ENCODE peak calls at places on chromosomes 5 and 9, in four cellular contexts. E is WTC11, X is GM12878, A is HepG2. R is an unnamed sample.

GRCh38 chr9:131738838-131739191 is 1.1 kb downstream of the RAPGEF1 start:
- DNase-seq in E (peak), X (no peak), A (no peak), R (no peak)

GRCh38 chr5:179732918-179733763 is 519 bp downstream of the MAML1 start:
- DNase-seq in E (peak), X (no peak), A (no peak), R (peak)

GRCh38 chr5:58505502-58505901 is 14.3 kb downstream of the GAPT start:
- DNase-seq in E (no peak), X (no peak), A (no peak), R (no peak)

GRCh38 chr5:126526493-126526892 is 68.5 kb downstream of the ALDH7A1 start:
- DNase-seq in E (no peak), X (no peak), A (no peak), R (no peak)

GRCh38 chr9:93094294-93095204 is 1.5 kb upstream of the CARD19 start:
- DNase-seq in E (no peak), X (no peak), A (no peak), R (no peak)

GRCh38 chr9:131017067-131017466 is 8.1 kb downstream of the LAMC3 start:
- DNase-seq in E (peak), X (no peak), A (no peak), R (peak)

GRCh38 chr9:76333319-76333880 is 60.8 kb downstream of the RFK start:
- DNase-seq in E (no peak), X (no peak), A (no peak), R (no peak)

GRCh38 chr9:137428841-137429545 is 5.8 kb downstream of the NOXA1 start:
- DNase-seq in E (no peak), X (no peak), A (no peak), R (no peak)

GRCh38 chr9:133738039-133738805 is at the start of gene SARDH:
- DNase-seq in E (peak), X (no peak), A (peak), R (peak)

GRCh38 chr9:134399435-134400056 is 73.3 kb downstream of the RXRA start:
- DNase-seq in E (no peak), X (no peak), A (no peak), R (peak)

GRCh38 chr9:87673446-87674109 is 52.3 kb upstream of the CTSL start:
- DNase-seq in E (no peak), X (no peak), A (no peak), R (no peak)

GRCh38 chr5:141778683-141779082 is 96.7 kb upstream of the ARAP3 start:
- DNase-seq in E (no peak), X (no peak), A (no peak), R (no peak)

DNA sequence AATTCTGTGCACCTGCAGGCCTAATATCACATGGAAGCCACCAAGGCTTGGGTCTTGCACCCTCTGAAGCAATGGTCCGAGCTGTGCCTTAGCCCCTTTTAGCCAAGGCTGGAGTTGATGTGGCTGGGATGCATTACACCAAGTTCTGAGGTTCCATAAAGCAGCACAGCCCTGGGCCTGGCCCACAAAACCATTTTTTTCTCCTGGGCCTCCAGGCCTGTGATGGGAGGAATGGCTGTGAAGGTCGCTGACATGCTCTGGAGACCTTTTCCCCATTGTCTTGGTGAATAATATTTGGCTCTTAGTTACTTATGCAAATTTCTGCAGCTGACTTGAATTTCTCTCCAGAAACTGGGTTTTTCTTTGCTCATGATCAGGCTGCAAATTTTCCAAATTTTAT is 167.3 kb downstream of the HTR1A start:
- DNase-seq in E (no peak), X (no peak), A (no peak), R (no peak)
- TF ChIP-seq CREM in E (no peak), X (no peak), A (no peak), R (no peak)

GRCh38 chr9:2142212-2142611 is 127.1 kb downstream of the SMARCA2 start:
- DNase-seq in E (no peak), X (no peak), A (no peak), R (no peak)

GRCh38 chr9:2145746-2146145 is 130.6 kb downstream of the SMARCA2 start:
- DNase-seq in E (no peak), X (no peak), A (no peak), R (no peak)

GRCh38 chr9:2140600-2141223 is 125.6 kb downstream of the SMARCA2 start:
- DNase-seq in E (no peak), X (no peak), A (no peak), R (no peak)

GRCh38 chr9:2150338-2150737 is 135.2 kb downstream of the SMARCA2 start:
- DNase-seq in E (no peak), X (no peak), A (no peak), R (no peak)

DNA sequence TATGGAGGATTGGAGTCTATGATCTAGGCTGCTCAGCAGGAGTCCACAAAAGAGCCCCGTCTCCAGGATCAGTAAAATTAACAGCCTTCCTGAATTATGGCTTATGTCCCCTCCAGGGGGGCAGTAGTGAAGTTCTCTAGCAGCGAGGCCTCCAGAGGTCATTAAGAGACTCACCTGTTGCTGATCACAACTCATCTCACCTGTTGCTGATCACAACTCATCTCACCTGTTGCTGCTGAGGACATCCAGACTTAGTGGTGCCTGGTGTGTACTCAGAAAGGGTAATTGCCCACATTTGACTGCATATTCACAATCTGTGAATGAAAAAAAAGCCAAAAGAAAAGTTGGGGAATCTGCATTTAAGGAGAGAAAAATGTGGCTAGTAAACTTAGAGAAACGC is 129.5 kb downstream of the SMARCA2 start:
- DNase-seq in E (no peak), X (no peak), A (no peak), R (no peak)
- TF ChIP-seq CREM in E (no peak), X (no peak), A (no peak), R (no peak)

DNA sequence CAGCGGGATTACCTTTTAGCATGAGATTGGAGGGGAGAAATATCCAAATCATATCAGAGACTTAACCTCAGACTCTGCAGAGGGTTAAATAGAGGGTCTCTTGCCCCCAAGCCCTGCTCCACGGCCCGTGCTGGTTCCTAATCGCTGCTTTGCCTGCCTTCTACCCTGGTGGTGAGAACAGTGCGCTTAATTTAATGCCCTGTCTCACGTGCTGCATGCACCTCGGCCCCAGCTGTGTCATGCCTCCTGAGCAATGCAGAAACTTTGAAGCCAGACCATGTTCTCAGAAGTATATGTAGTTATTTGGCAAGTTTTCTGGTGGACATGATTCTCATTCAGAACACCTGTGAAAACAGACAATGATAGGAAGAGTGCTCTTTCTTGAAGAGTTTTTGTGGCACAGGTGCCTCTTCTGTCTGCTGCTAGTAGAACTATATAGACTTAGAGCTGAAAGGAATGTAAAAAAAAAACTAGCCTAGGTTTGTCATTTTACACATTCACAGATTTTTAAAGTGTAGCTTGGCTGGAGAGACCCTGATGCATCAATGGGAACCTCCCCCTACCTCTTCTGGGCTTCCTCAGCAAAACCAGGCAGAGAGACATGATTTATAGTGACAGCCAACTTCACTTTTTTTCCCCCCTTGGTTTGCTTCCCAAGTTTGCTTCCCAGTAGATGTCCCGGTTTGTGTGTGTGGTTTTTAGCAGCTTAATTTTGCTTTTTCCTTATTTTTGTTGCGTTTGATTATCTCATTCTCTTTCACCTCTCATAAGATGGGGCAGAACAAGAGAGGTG is 1.6 kb downstream of the OTULIN start:
- DNase-seq in E (no peak), X (no peak), A (peak), R (no peak)
- TF ChIP-seq CREM in E (no peak), X (no peak), A (no peak), R (no peak)

DNA sequence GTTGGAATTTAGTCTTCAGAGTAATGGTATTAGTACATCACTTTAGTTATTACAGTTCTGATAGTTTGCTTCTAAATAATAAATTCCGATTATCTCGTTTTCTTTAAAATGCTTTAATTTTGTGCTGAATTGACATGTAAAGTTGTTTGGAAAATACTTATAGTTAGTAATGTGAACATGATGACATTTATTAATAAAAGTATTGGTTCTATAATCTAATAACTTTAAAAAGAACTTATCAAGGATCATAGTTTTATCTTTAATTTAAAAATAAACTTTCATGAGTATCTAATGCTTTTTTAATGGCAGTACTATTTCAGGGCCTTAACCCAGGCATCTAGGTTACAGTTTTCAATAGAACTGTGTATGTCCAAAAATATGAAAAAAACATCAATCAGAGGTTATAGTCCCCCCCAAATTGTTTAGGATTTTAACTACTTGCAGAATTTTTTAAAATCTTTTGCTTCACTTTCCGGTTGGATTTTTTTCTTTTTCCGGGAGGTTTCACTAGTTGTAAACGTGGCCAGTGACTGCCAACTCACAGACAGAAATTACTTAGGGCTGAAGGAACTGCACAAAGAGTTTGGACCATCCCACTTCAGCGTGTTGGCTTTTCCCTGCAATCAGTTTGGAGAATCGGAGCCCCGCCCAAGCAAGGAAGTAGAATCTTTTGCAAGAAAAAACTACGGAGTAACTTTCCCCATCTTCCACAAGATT is 680 bp downstream of the GPX8 start:
- DNase-seq in E (no peak), X (no peak), A (no peak), R (no peak)
- TF ChIP-seq CREM in E (no peak), X (no peak), A (no peak), R (no peak)

GRCh38 chr5:122885038-122885517 is 39.7 kb downstream of the SNX24 start:
- DNase-seq in E (no peak), X (no peak), A (no peak), R (no peak)
- TF ChIP-seq CREM in E (no peak), X (no peak), A (no peak), R (no peak)